ENCODE peak calls at places on chromosomes 7 and 10, in ten cellular contexts. One of them, this sample, is unnamed.

GRCh38 chr7:13904689-13905088 is 84.8 kb downstream of the ETV1 start:
- DNase-seq in IMR-90: peak; percentile 77
- DNase-seq in NCI-H446 treated with DMSO at 0.1 percent for 48 hours: no peak
- DNase-seq in SW480: no peak
- DNase-seq in left cardiac atrium: no peak
- DNase-seq in stimulated activated effector memory CD8-positive, alpha-beta T cell treated with anti-CD3 and anti-CD28 coated beads, Interleukin-12 subunit alpha, Interleukin-12 subunit beta, amount 100 ng/mL, for 72 hours: no peak
- DNase-seq in stimulated activated CD4-positive, alpha-beta T cell treated with anti-CD3 and anti-CD28 coated beads, Interleukin-12 subunit alpha, Interleukin-12 subunit beta, amount 100 ng/mL, for 48 hours: no peak
- DNase-seq in skeletal muscle cell: no peak
- DNase-seq in AG20443: peak; percentile 67
- DNase-seq in NCI-H774: no peak
- DNase-seq in this sample: no peak

GRCh38 chr7:44378744-44379143 is 53.4 kb upstream of the CAMK2B start:
- DNase-seq in IMR-90: peak; percentile 92
- DNase-seq in NCI-H446 treated with DMSO at 0.1 percent for 48 hours: no peak
- DNase-seq in SW480: peak; percentile 69
- DNase-seq in left cardiac atrium: no peak
- DNase-seq in stimulated activated effector memory CD8-positive, alpha-beta T cell treated with anti-CD3 and anti-CD28 coated beads, Interleukin-12 subunit alpha, Interleukin-12 subunit beta, amount 100 ng/mL, for 72 hours: no peak
- DNase-seq in stimulated activated CD4-positive, alpha-beta T cell treated with anti-CD3 and anti-CD28 coated beads, Interleukin-12 subunit alpha, Interleukin-12 subunit beta, amount 100 ng/mL, for 48 hours: no peak
- DNase-seq in skeletal muscle cell: peak; percentile 87
- DNase-seq in AG20443: peak; percentile 75
- DNase-seq in NCI-H774: no peak
- DNase-seq in this sample: no peak

GRCh38 chr10:127081946-127082345 is 114.4 kb downstream of the INSYN2A start:
- DNase-seq in IMR-90: no peak
- DNase-seq in NCI-H446 treated with DMSO at 0.1 percent for 48 hours: no peak
- DNase-seq in SW480: no peak
- DNase-seq in left cardiac atrium: no peak
- DNase-seq in stimulated activated effector memory CD8-positive, alpha-beta T cell treated with anti-CD3 and anti-CD28 coated beads, Interleukin-12 subunit alpha, Interleukin-12 subunit beta, amount 100 ng/mL, for 72 hours: no peak
- DNase-seq in stimulated activated CD4-positive, alpha-beta T cell treated with anti-CD3 and anti-CD28 coated beads, Interleukin-12 subunit alpha, Interleukin-12 subunit beta, amount 100 ng/mL, for 48 hours: no peak
- DNase-seq in skeletal muscle cell: no peak
- DNase-seq in AG20443: no peak
- DNase-seq in NCI-H774: no peak
- DNase-seq in this sample: no peak

GRCh38 chr10:109275970-109276369 is 647.3 kb downstream of the XPNPEP1 start:
- DNase-seq in IMR-90: peak; percentile 8
- DNase-seq in NCI-H446 treated with DMSO at 0.1 percent for 48 hours: no peak
- DNase-seq in SW480: no peak
- DNase-seq in left cardiac atrium: no peak
- DNase-seq in stimulated activated effector memory CD8-positive, alpha-beta T cell treated with anti-CD3 and anti-CD28 coated beads, Interleukin-12 subunit alpha, Interleukin-12 subunit beta, amount 100 ng/mL, for 72 hours: no peak
- DNase-seq in stimulated activated CD4-positive, alpha-beta T cell treated with anti-CD3 and anti-CD28 coated beads, Interleukin-12 subunit alpha, Interleukin-12 subunit beta, amount 100 ng/mL, for 48 hours: no peak
- DNase-seq in skeletal muscle cell: no peak
- DNase-seq in AG20443: no peak
- DNase-seq in NCI-H774: no peak
- DNase-seq in this sample: no peak

GRCh38 chr10:124543971-124544370 is 82.3 kb downstream of the LHPP start:
- DNase-seq in IMR-90: no peak
- DNase-seq in NCI-H446 treated with DMSO at 0.1 percent for 48 hours: no peak
- DNase-seq in SW480: no peak
- DNase-seq in left cardiac atrium: no peak
- DNase-seq in stimulated activated effector memory CD8-positive, alpha-beta T cell treated with anti-CD3 and anti-CD28 coated beads, Interleukin-12 subunit alpha, Interleukin-12 subunit beta, amount 100 ng/mL, for 72 hours: no peak
- DNase-seq in stimulated activated CD4-positive, alpha-beta T cell treated with anti-CD3 and anti-CD28 coated beads, Interleukin-12 subunit alpha, Interleukin-12 subunit beta, amount 100 ng/mL, for 48 hours: no peak
- DNase-seq in skeletal muscle cell: no peak
- DNase-seq in AG20443: no peak
- DNase-seq in NCI-H774: no peak
- DNase-seq in this sample: no peak

GRCh38 chr7:55534916-55535636 is 37.2 kb downstream of the VOPP1 start:
- DNase-seq in IMR-90: no peak
- DNase-seq in NCI-H446 treated with DMSO at 0.1 percent for 48 hours: no peak
- DNase-seq in SW480: peak; percentile 54
- DNase-seq in left cardiac atrium: no peak
- DNase-seq in stimulated activated effector memory CD8-positive, alpha-beta T cell treated with anti-CD3 and anti-CD28 coated beads, Interleukin-12 subunit alpha, Interleukin-12 subunit beta, amount 100 ng/mL, for 72 hours: no peak
- DNase-seq in stimulated activated CD4-positive, alpha-beta T cell treated with anti-CD3 and anti-CD28 coated beads, Interleukin-12 subunit alpha, Interleukin-12 subunit beta, amount 100 ng/mL, for 48 hours: no peak
- DNase-seq in skeletal muscle cell: no peak
- DNase-seq in AG20443: no peak
- DNase-seq in NCI-H774: no peak
- DNase-seq in this sample: no peak

GRCh38 chr10:97090035-97090434 is 95.7 kb downstream of the SLIT1 start:
- DNase-seq in IMR-90: no peak
- DNase-seq in NCI-H446 treated with DMSO at 0.1 percent for 48 hours: no peak
- DNase-seq in SW480: no peak
- DNase-seq in left cardiac atrium: no peak
- DNase-seq in stimulated activated effector memory CD8-positive, alpha-beta T cell treated with anti-CD3 and anti-CD28 coated beads, Interleukin-12 subunit alpha, Interleukin-12 subunit beta, amount 100 ng/mL, for 72 hours: no peak
- DNase-seq in stimulated activated CD4-positive, alpha-beta T cell treated with anti-CD3 and anti-CD28 coated beads, Interleukin-12 subunit alpha, Interleukin-12 subunit beta, amount 100 ng/mL, for 48 hours: no peak
- DNase-seq in skeletal muscle cell: no peak
- DNase-seq in AG20443: no peak
- DNase-seq in NCI-H774: no peak
- DNase-seq in this sample: no peak

GRCh38 chr10:4280481-4281206 is 495.6 kb upstream of the KLF6 start:
- DNase-seq in IMR-90: peak; percentile 63
- DNase-seq in NCI-H446 treated with DMSO at 0.1 percent for 48 hours: no peak
- DNase-seq in SW480: peak; percentile 30
- DNase-seq in left cardiac atrium: no peak
- DNase-seq in stimulated activated effector memory CD8-positive, alpha-beta T cell treated with anti-CD3 and anti-CD28 coated beads, Interleukin-12 subunit alpha, Interleukin-12 subunit beta, amount 100 ng/mL, for 72 hours: no peak
- DNase-seq in stimulated activated CD4-positive, alpha-beta T cell treated with anti-CD3 and anti-CD28 coated beads, Interleukin-12 subunit alpha, Interleukin-12 subunit beta, amount 100 ng/mL, for 48 hours: no peak
- DNase-seq in skeletal muscle cell: peak; percentile 63
- DNase-seq in AG20443: peak; percentile 53
- DNase-seq in NCI-H774: no peak
- DNase-seq in this sample: no peak

GRCh38 chr7:33039257-33039904 is 23.2 kb downstream of the NT5C3A start:
- DNase-seq in IMR-90: no peak
- DNase-seq in NCI-H446 treated with DMSO at 0.1 percent for 48 hours: no peak
- DNase-seq in SW480: no peak
- DNase-seq in left cardiac atrium: no peak
- DNase-seq in stimulated activated effector memory CD8-positive, alpha-beta T cell treated with anti-CD3 and anti-CD28 coated beads, Interleukin-12 subunit alpha, Interleukin-12 subunit beta, amount 100 ng/mL, for 72 hours: no peak
- DNase-seq in stimulated activated CD4-positive, alpha-beta T cell treated with anti-CD3 and anti-CD28 coated beads, Interleukin-12 subunit alpha, Interleukin-12 subunit beta, amount 100 ng/mL, for 48 hours: no peak
- DNase-seq in skeletal muscle cell: no peak
- DNase-seq in AG20443: peak; percentile 10
- DNase-seq in NCI-H774: no peak
- DNase-seq in this sample: no peak

GRCh38 chr7:121140790-121141189 is 152.3 kb downstream of the CPED1 start:
- DNase-seq in IMR-90: no peak
- DNase-seq in NCI-H446 treated with DMSO at 0.1 percent for 48 hours: no peak
- DNase-seq in SW480: peak; percentile 91
- DNase-seq in left cardiac atrium: no peak
- DNase-seq in stimulated activated effector memory CD8-positive, alpha-beta T cell treated with anti-CD3 and anti-CD28 coated beads, Interleukin-12 subunit alpha, Interleukin-12 subunit beta, amount 100 ng/mL, for 72 hours: no peak
- DNase-seq in stimulated activated CD4-positive, alpha-beta T cell treated with anti-CD3 and anti-CD28 coated beads, Interleukin-12 subunit alpha, Interleukin-12 subunit beta, amount 100 ng/mL, for 48 hours: no peak
- DNase-seq in skeletal muscle cell: no peak
- DNase-seq in AG20443: no peak
- DNase-seq in NCI-H774: no peak
- DNase-seq in this sample: no peak

GRCh38 chr7:47991741-47992311 is 12.4 kb upstream of the HUS1 start:
- DNase-seq in IMR-90: peak; percentile 51
- DNase-seq in NCI-H446 treated with DMSO at 0.1 percent for 48 hours: no peak
- DNase-seq in SW480: peak; percentile 20
- DNase-seq in left cardiac atrium: peak; percentile 91
- DNase-seq in stimulated activated effector memory CD8-positive, alpha-beta T cell treated with anti-CD3 and anti-CD28 coated beads, Interleukin-12 subunit alpha, Interleukin-12 subunit beta, amount 100 ng/mL, for 72 hours: peak; percentile 69
- DNase-seq in stimulated activated CD4-positive, alpha-beta T cell treated with anti-CD3 and anti-CD28 coated beads, Interleukin-12 subunit alpha, Interleukin-12 subunit beta, amount 100 ng/mL, for 48 hours: peak; percentile 77
- DNase-seq in skeletal muscle cell: no peak
- DNase-seq in AG20443: peak; percentile 92
- DNase-seq in NCI-H774: peak; percentile 77
- DNase-seq in this sample: peak; percentile 91

GRCh38 chr7:92698237-92698841 is 108.1 kb upstream of the FAM133B start:
- DNase-seq in IMR-90: peak; percentile 92
- DNase-seq in NCI-H446 treated with DMSO at 0.1 percent for 48 hours: peak; percentile 21
- DNase-seq in SW480: peak; percentile 72
- DNase-seq in left cardiac atrium: peak; percentile 50
- DNase-seq in stimulated activated effector memory CD8-positive, alpha-beta T cell treated with anti-CD3 and anti-CD28 coated beads, Interleukin-12 subunit alpha, Interleukin-12 subunit beta, amount 100 ng/mL, for 72 hours: no peak
- DNase-seq in stimulated activated CD4-positive, alpha-beta T cell treated with anti-CD3 and anti-CD28 coated beads, Interleukin-12 subunit alpha, Interleukin-12 subunit beta, amount 100 ng/mL, for 48 hours: no peak
- DNase-seq in skeletal muscle cell: peak; percentile 57
- DNase-seq in AG20443: peak; percentile 80
- DNase-seq in NCI-H774: peak; percentile 44
- DNase-seq in this sample: no peak

GRCh38 chr10:111122127-111122526 is 45.3 kb downstream of the ADRA2A start:
- DNase-seq in IMR-90: no peak
- DNase-seq in NCI-H446 treated with DMSO at 0.1 percent for 48 hours: no peak
- DNase-seq in SW480: no peak
- DNase-seq in left cardiac atrium: no peak
- DNase-seq in stimulated activated effector memory CD8-positive, alpha-beta T cell treated with anti-CD3 and anti-CD28 coated beads, Interleukin-12 subunit alpha, Interleukin-12 subunit beta, amount 100 ng/mL, for 72 hours: no peak
- DNase-seq in stimulated activated CD4-positive, alpha-beta T cell treated with anti-CD3 and anti-CD28 coated beads, Interleukin-12 subunit alpha, Interleukin-12 subunit beta, amount 100 ng/mL, for 48 hours: no peak
- DNase-seq in skeletal muscle cell: no peak
- DNase-seq in AG20443: no peak
- DNase-seq in NCI-H774: no peak
- DNase-seq in this sample: no peak

GRCh38 chr7:26399309-26399610 is 107.6 kb downstream of the SNX10 start:
- DNase-seq in IMR-90: peak; percentile 2
- DNase-seq in NCI-H446 treated with DMSO at 0.1 percent for 48 hours: no peak
- DNase-seq in SW480: peak; percentile 89
- DNase-seq in left cardiac atrium: peak; percentile 26
- DNase-seq in stimulated activated effector memory CD8-positive, alpha-beta T cell treated with anti-CD3 and anti-CD28 coated beads, Interleukin-12 subunit alpha, Interleukin-12 subunit beta, amount 100 ng/mL, for 72 hours: no peak
- DNase-seq in stimulated activated CD4-positive, alpha-beta T cell treated with anti-CD3 and anti-CD28 coated beads, Interleukin-12 subunit alpha, Interleukin-12 subunit beta, amount 100 ng/mL, for 48 hours: no peak
- DNase-seq in skeletal muscle cell: no peak
- DNase-seq in AG20443: peak; percentile 55
- DNase-seq in NCI-H774: no peak
- DNase-seq in this sample: peak; percentile 25

GRCh38 chr10:84267503-84268126 is 22.8 kb downstream of the RGR start:
- DNase-seq in IMR-90: peak; percentile 67
- DNase-seq in NCI-H446 treated with DMSO at 0.1 percent for 48 hours: no peak
- DNase-seq in SW480: peak; percentile 17
- DNase-seq in left cardiac atrium: peak; percentile 52
- DNase-seq in stimulated activated effector memory CD8-positive, alpha-beta T cell treated with anti-CD3 and anti-CD28 coated beads, Interleukin-12 subunit alpha, Interleukin-12 subunit beta, amount 100 ng/mL, for 72 hours: peak; percentile 73
- DNase-seq in stimulated activated CD4-positive, alpha-beta T cell treated with anti-CD3 and anti-CD28 coated beads, Interleukin-12 subunit alpha, Interleukin-12 subunit beta, amount 100 ng/mL, for 48 hours: peak; percentile 89
- DNase-seq in skeletal muscle cell: peak; percentile 9
- DNase-seq in AG20443: peak; percentile 65
- DNase-seq in NCI-H774: peak; percentile 49
- DNase-seq in this sample: no peak

GRCh38 chr10:103859161-103860141 is 4.1 kb upstream of the SH3PXD2A start:
- DNase-seq in IMR-90: peak; percentile 74
- DNase-seq in NCI-H446 treated with DMSO at 0.1 percent for 48 hours: peak; percentile 14
- DNase-seq in SW480: peak; percentile 67
- DNase-seq in left cardiac atrium: no peak
- DNase-seq in stimulated activated effector memory CD8-positive, alpha-beta T cell treated with anti-CD3 and anti-CD28 coated beads, Interleukin-12 subunit alpha, Interleukin-12 subunit beta, amount 100 ng/mL, for 72 hours: peak; percentile 41
- DNase-seq in stimulated activated CD4-positive, alpha-beta T cell treated with anti-CD3 and anti-CD28 coated beads, Interleukin-12 subunit alpha, Interleukin-12 subunit beta, amount 100 ng/mL, for 48 hours: peak; percentile 66
- DNase-seq in skeletal muscle cell: no peak
- DNase-seq in AG20443: peak; percentile 66
- DNase-seq in NCI-H774: peak; percentile 6
- DNase-seq in this sample: no peak

GRCh38 chr7:22110227-22110839 is 164.6 kb upstream of the CDCA7L start:
- DNase-seq in IMR-90: peak; percentile 81
- DNase-seq in NCI-H446 treated with DMSO at 0.1 percent for 48 hours: peak; percentile 47
- DNase-seq in SW480: peak; percentile 83
- DNase-seq in left cardiac atrium: peak; percentile 45
- DNase-seq in stimulated activated effector memory CD8-positive, alpha-beta T cell treated with anti-CD3 and anti-CD28 coated beads, Interleukin-12 subunit alpha, Interleukin-12 subunit beta, amount 100 ng/mL, for 72 hours: peak; percentile 32
- DNase-seq in stimulated activated CD4-positive, alpha-beta T cell treated with anti-CD3 and anti-CD28 coated beads, Interleukin-12 subunit alpha, Interleukin-12 subunit beta, amount 100 ng/mL, for 48 hours: peak; percentile 66
- DNase-seq in skeletal muscle cell: peak; percentile 56
- DNase-seq in AG20443: peak; percentile 81
- DNase-seq in NCI-H774: peak; percentile 43
- DNase-seq in this sample: no peak

GRCh38 chr10:86545097-86545496 is 23.5 kb upstream of the WAPL start:
- DNase-seq in IMR-90: no peak
- DNase-seq in NCI-H446 treated with DMSO at 0.1 percent for 48 hours: peak; percentile 79
- DNase-seq in SW480: no peak
- DNase-seq in left cardiac atrium: no peak
- DNase-seq in stimulated activated effector memory CD8-positive, alpha-beta T cell treated with anti-CD3 and anti-CD28 coated beads, Interleukin-12 subunit alpha, Interleukin-12 subunit beta, amount 100 ng/mL, for 72 hours: no peak
- DNase-seq in stimulated activated CD4-positive, alpha-beta T cell treated with anti-CD3 and anti-CD28 coated beads, Interleukin-12 subunit alpha, Interleukin-12 subunit beta, amount 100 ng/mL, for 48 hours: no peak
- DNase-seq in skeletal muscle cell: no peak
- DNase-seq in AG20443: no peak
- DNase-seq in NCI-H774: peak; percentile 37
- DNase-seq in this sample: no peak

GRCh38 chr10:83012866-83013265 is 1126.4 kb upstream of the GHITM start:
- DNase-seq in IMR-90: no peak
- DNase-seq in NCI-H446 treated with DMSO at 0.1 percent for 48 hours: no peak
- DNase-seq in SW480: peak; percentile 14
- DNase-seq in left cardiac atrium: no peak
- DNase-seq in stimulated activated effector memory CD8-positive, alpha-beta T cell treated with anti-CD3 and anti-CD28 coated beads, Interleukin-12 subunit alpha, Interleukin-12 subunit beta, amount 100 ng/mL, for 72 hours: no peak
- DNase-seq in stimulated activated CD4-positive, alpha-beta T cell treated with anti-CD3 and anti-CD28 coated beads, Interleukin-12 subunit alpha, Interleukin-12 subunit beta, amount 100 ng/mL, for 48 hours: no peak
- DNase-seq in skeletal muscle cell: peak; percentile 3
- DNase-seq in AG20443: peak; percentile 20
- DNase-seq in NCI-H774: no peak
- DNase-seq in this sample: no peak

GRCh38 chr10:24449334-24449740 is 240.4 kb downstream of the KIAA1217 start:
- DNase-seq in IMR-90: peak; percentile 64
- DNase-seq in NCI-H446 treated with DMSO at 0.1 percent for 48 hours: no peak
- DNase-seq in SW480: no peak
- DNase-seq in left cardiac atrium: no peak
- DNase-seq in stimulated activated effector memory CD8-positive, alpha-beta T cell treated with anti-CD3 and anti-CD28 coated beads, Interleukin-12 subunit alpha, Interleukin-12 subunit beta, amount 100 ng/mL, for 72 hours: no peak
- DNase-seq in stimulated activated CD4-positive, alpha-beta T cell treated with anti-CD3 and anti-CD28 coated beads, Interleukin-12 subunit alpha, Interleukin-12 subunit beta, amount 100 ng/mL, for 48 hours: no peak
- DNase-seq in skeletal muscle cell: no peak
- DNase-seq in AG20443: no peak
- DNase-seq in NCI-H774: no peak
- DNase-seq in this sample: no peak

GRCh38 chr7:30173058-30173897 is 38.5 kb downstream of the MTURN start:
- DNase-seq in IMR-90: peak; percentile 89
- DNase-seq in NCI-H446 treated with DMSO at 0.1 percent for 48 hours: peak; percentile 100
- DNase-seq in SW480: no peak
- DNase-seq in left cardiac atrium: peak; percentile 65
- DNase-seq in stimulated activated effector memory CD8-positive, alpha-beta T cell treated with anti-CD3 and anti-CD28 coated beads, Interleukin-12 subunit alpha, Interleukin-12 subunit beta, amount 100 ng/mL, for 72 hours: no peak
- DNase-seq in stimulated activated CD4-positive, alpha-beta T cell treated with anti-CD3 and anti-CD28 coated beads, Interleukin-12 subunit alpha, Interleukin-12 subunit beta, amount 100 ng/mL, for 48 hours: no peak
- DNase-seq in skeletal muscle cell: peak; percentile 87
- DNase-seq in AG20443: peak; percentile 93
- DNase-seq in NCI-H774: peak; percentile 87
- DNase-seq in this sample: peak; percentile 93

GRCh38 chr7:32611201-32611691 is 116.0 kb downstream of the AVL9 start:
- DNase-seq in IMR-90: no peak
- DNase-seq in NCI-H446 treated with DMSO at 0.1 percent for 48 hours: no peak
- DNase-seq in SW480: no peak
- DNase-seq in left cardiac atrium: no peak
- DNase-seq in stimulated activated effector memory CD8-positive, alpha-beta T cell treated with anti-CD3 and anti-CD28 coated beads, Interleukin-12 subunit alpha, Interleukin-12 subunit beta, amount 100 ng/mL, for 72 hours: no peak
- DNase-seq in stimulated activated CD4-positive, alpha-beta T cell treated with anti-CD3 and anti-CD28 coated beads, Interleukin-12 subunit alpha, Interleukin-12 subunit beta, amount 100 ng/mL, for 48 hours: no peak
- DNase-seq in skeletal muscle cell: peak; percentile 36
- DNase-seq in AG20443: peak; percentile 33
- DNase-seq in NCI-H774: no peak
- DNase-seq in this sample: no peak

GRCh38 chr10:58137813-58138212 is 129.9 kb downstream of the IPMK start:
- DNase-seq in IMR-90: no peak
- DNase-seq in NCI-H446 treated with DMSO at 0.1 percent for 48 hours: peak; percentile 11
- DNase-seq in SW480: no peak
- DNase-seq in left cardiac atrium: no peak
- DNase-seq in stimulated activated effector memory CD8-positive, alpha-beta T cell treated with anti-CD3 and anti-CD28 coated beads, Interleukin-12 subunit alpha, Interleukin-12 subunit beta, amount 100 ng/mL, for 72 hours: no peak
- DNase-seq in stimulated activated CD4-positive, alpha-beta T cell treated with anti-CD3 and anti-CD28 coated beads, Interleukin-12 subunit alpha, Interleukin-12 subunit beta, amount 100 ng/mL, for 48 hours: no peak
- DNase-seq in skeletal muscle cell: no peak
- DNase-seq in AG20443: no peak
- DNase-seq in NCI-H774: peak; percentile 26
- DNase-seq in this sample: no peak

GRCh38 chr10:93995182-93995581 is 1.5 kb downstream of the PLCE1 start:
- DNase-seq in IMR-90: no peak
- DNase-seq in NCI-H446 treated with DMSO at 0.1 percent for 48 hours: no peak
- DNase-seq in SW480: no peak
- DNase-seq in left cardiac atrium: no peak
- DNase-seq in stimulated activated effector memory CD8-positive, alpha-beta T cell treated with anti-CD3 and anti-CD28 coated beads, Interleukin-12 subunit alpha, Interleukin-12 subunit beta, amount 100 ng/mL, for 72 hours: no peak
- DNase-seq in stimulated activated CD4-positive, alpha-beta T cell treated with anti-CD3 and anti-CD28 coated beads, Interleukin-12 subunit alpha, Interleukin-12 subunit beta, amount 100 ng/mL, for 48 hours: no peak
- DNase-seq in skeletal muscle cell: no peak
- DNase-seq in AG20443: no peak
- DNase-seq in NCI-H774: no peak
- DNase-seq in this sample: no peak

GRCh38 chr10:92778091-92778490 is 70.2 kb upstream of the EXOC6 start:
- DNase-seq in IMR-90: no peak
- DNase-seq in NCI-H446 treated with DMSO at 0.1 percent for 48 hours: no peak
- DNase-seq in SW480: no peak
- DNase-seq in left cardiac atrium: no peak
- DNase-seq in stimulated activated effector memory CD8-positive, alpha-beta T cell treated with anti-CD3 and anti-CD28 coated beads, Interleukin-12 subunit alpha, Interleukin-12 subunit beta, amount 100 ng/mL, for 72 hours: no peak
- DNase-seq in stimulated activated CD4-positive, alpha-beta T cell treated with anti-CD3 and anti-CD28 coated beads, Interleukin-12 subunit alpha, Interleukin-12 subunit beta, amount 100 ng/mL, for 48 hours: no peak
- DNase-seq in skeletal muscle cell: no peak
- DNase-seq in AG20443: no peak
- DNase-seq in NCI-H774: no peak
- DNase-seq in this sample: no peak

GRCh38 chr7:34041716-34042115 is 136.4 kb downstream of the BMPER start:
- DNase-seq in IMR-90: peak; percentile 47
- DNase-seq in NCI-H446 treated with DMSO at 0.1 percent for 48 hours: no peak
- DNase-seq in SW480: no peak
- DNase-seq in left cardiac atrium: no peak
- DNase-seq in stimulated activated effector memory CD8-positive, alpha-beta T cell treated with anti-CD3 and anti-CD28 coated beads, Interleukin-12 subunit alpha, Interleukin-12 subunit beta, amount 100 ng/mL, for 72 hours: no peak
- DNase-seq in stimulated activated CD4-positive, alpha-beta T cell treated with anti-CD3 and anti-CD28 coated beads, Interleukin-12 subunit alpha, Interleukin-12 subunit beta, amount 100 ng/mL, for 48 hours: no peak
- DNase-seq in skeletal muscle cell: no peak
- DNase-seq in AG20443: peak; percentile 58
- DNase-seq in NCI-H774: no peak
- DNase-seq in this sample: no peak

GRCh38 chr10:22321156-22321711 is 335 bp downstream of the BMI1 start:
- DNase-seq in IMR-90: peak; percentile 71
- DNase-seq in NCI-H446 treated with DMSO at 0.1 percent for 48 hours: peak; percentile 34
- DNase-seq in SW480: peak; percentile 64
- DNase-seq in left cardiac atrium: peak; percentile 72
- DNase-seq in stimulated activated effector memory CD8-positive, alpha-beta T cell treated with anti-CD3 and anti-CD28 coated beads, Interleukin-12 subunit alpha, Interleukin-12 subunit beta, amount 100 ng/mL, for 72 hours: peak; percentile 46
- DNase-seq in stimulated activated CD4-positive, alpha-beta T cell treated with anti-CD3 and anti-CD28 coated beads, Interleukin-12 subunit alpha, Interleukin-12 subunit beta, amount 100 ng/mL, for 48 hours: no peak
- DNase-seq in skeletal muscle cell: no peak
- DNase-seq in AG20443: peak; percentile 77
- DNase-seq in NCI-H774: peak; percentile 45
- DNase-seq in this sample: peak; percentile 73

GRCh38 chr7:41252551-41252950 is 450.3 kb downstream of the INHBA start:
- DNase-seq in IMR-90: no peak
- DNase-seq in NCI-H446 treated with DMSO at 0.1 percent for 48 hours: no peak
- DNase-seq in SW480: no peak
- DNase-seq in left cardiac atrium: no peak
- DNase-seq in stimulated activated effector memory CD8-positive, alpha-beta T cell treated with anti-CD3 and anti-CD28 coated beads, Interleukin-12 subunit alpha, Interleukin-12 subunit beta, amount 100 ng/mL, for 72 hours: no peak
- DNase-seq in stimulated activated CD4-positive, alpha-beta T cell treated with anti-CD3 and anti-CD28 coated beads, Interleukin-12 subunit alpha, Interleukin-12 subunit beta, amount 100 ng/mL, for 48 hours: no peak
- DNase-seq in skeletal muscle cell: no peak
- DNase-seq in AG20443: no peak
- DNase-seq in NCI-H774: no peak
- DNase-seq in this sample: no peak